ENCODE peak calls at places on chromosomes 13 and 19, in five cellular contexts. S is stimulated activated CD8-positive, alpha-beta memory T cell treated with anti-CD3 and anti-CD28 coated beads, Interleukin-12 subunit alpha, Interleukin-12 subunit beta, amount 100 ng/mL, for 1 hour; V is stimulated activated CD4-positive, alpha-beta T cell treated with anti-CD3 and anti-CD28 coated beads, Interleukin-2, amount 100 ng/mL, for 48 hours; O is activated CD4-positive, alpha-beta T cell treated with anti-CD3 and anti-CD28 coated beads, Interleukin-2, amount 10 ng/mL, durations not matched to agents 7 days and 5 days; T is mesothelial cell of epicardium. J is an unnamed sample.

GRCh38 chr13:44819245-44819644 is 170.0 kb downstream of the NUFIP1 start:
- DNase-seq in S (no peak), T (no peak), V (peak), O (no peak), J (peak)

GRCh38 chr19:15911599-15912237 is 13.8 kb upstream of the CYP4F2 start:
- DNase-seq in T (no peak), O (no peak), V (no peak), S (no peak), J (no peak)

GRCh38 chr19:38158730-38159129 is 65.3 kb downstream of the DPF1 start:
- DNase-seq in S (no peak), V (no peak), T (no peak), O (no peak), J (no peak)

GRCh38 chr13:46586766-46587509 is 34.0 kb downstream of the LRCH1 start:
- DNase-seq in T (no peak), V (no peak), O (no peak), S (no peak), J (no peak)

GRCh38 chr19:12773571-12773970 is 1.8 kb downstream of the HOOK2 start:
- DNase-seq in T (no peak), O (no peak), V (no peak), S (no peak), J (no peak)

GRCh38 chr13:112693831-112694497 is 4.1 kb downstream of the ATP11A start:
- DNase-seq in T (no peak), V (no peak), S (no peak), O (no peak), J (no peak)

GRCh38 chr13:80862466-80862865 is 521.5 kb upstream of the SPRY2 start:
- DNase-seq in S (no peak), V (no peak), O (no peak), T (no peak), J (no peak)

GRCh38 chr13:114096031-114096485 is 36.4 kb downstream of the RASA3 start:
- DNase-seq in O (no peak), V (no peak), S (no peak), T (no peak), J (no peak)

GRCh38 chr13:107379398-107380155 is 811.6 kb upstream of the ARGLU1 start:
- DNase-seq in T (no peak), V (no peak), S (no peak), O (no peak), J (no peak)

GRCh38 chr13:38421590-38422560 is 72.2 kb downstream of the UFM1 start:
- DNase-seq in V (no peak), S (no peak), T (no peak), O (no peak), J (no peak)

GRCh38 chr13:80010286-80010831 is 330.6 kb downstream of the SPRY2 start:
- DNase-seq in S (no peak), O (no peak), V (no peak), T (no peak), J (no peak)

GRCh38 chr19:10921909-10922637 is 6.4 kb downstream of the YIPF2 start:
- DNase-seq in T (no peak), V (no peak), O (no peak), S (no peak), J (no peak)

GRCh38 chr19:19514881-19515763 is at the start of gene TSSK6:
- DNase-seq in V (no peak), T (no peak), S (no peak), O (no peak), J (no peak)

GRCh38 chr13:113951246-113951999 is 22.5 kb downstream of the C13orf46 start:
- DNase-seq in T (peak), O (peak), V (peak), S (no peak), J (peak)

GRCh38 chr13:19888799-19889198 is 25.4 kb upstream of the ZMYM5 start:
- DNase-seq in V (no peak), O (no peak), S (no peak), T (no peak), J (no peak)

GRCh38 chr19:18379803-18380747 is 5.9 kb upstream of the GDF15 start:
- DNase-seq in V (no peak), O (no peak), S (no peak), T (no peak), J (peak)

GRCh38 chr13:45683701-45684100 is 18.4 kb upstream of the CBY2 start:
- DNase-seq in O (no peak), V (no peak), T (no peak), S (no peak), J (no peak)

GRCh38 chr19:18496167-18496979 is 25.5 kb downstream of the ELL start:
- DNase-seq in O (peak), S (peak), T (no peak), V (no peak), J (no peak)

GRCh38 chr19:44824758-44825157 is 15.9 kb downstream of the BCAM start:
- DNase-seq in O (no peak), V (no peak), S (no peak), T (no peak), J (peak)

GRCh38 chr13:35157143-35157755 is 215.2 kb downstream of the NBEA start:
- DNase-seq in O (peak), V (peak), T (peak), S (no peak), J (peak)

GRCh38 chr19:27776020-27776419 is 1436.9 kb downstream of the UQCRFS1 start:
- DNase-seq in V (no peak), T (no peak), S (no peak), O (no peak), J (no peak)

GRCh38 chr13:110347088-110347487 is 40.0 kb downstream of the COL4A2 start:
- DNase-seq in T (no peak), O (no peak), V (no peak), S (no peak), J (no peak)

GRCh38 chr13:59409211-59409610 is 754.5 kb downstream of the DIAPH3 start:
- DNase-seq in O (no peak), T (peak), V (no peak), S (no peak), J (no peak)